ENCODE peak calls at places on chromosomes 12 and 14, in seven cellular contexts. F is GM19239; C is NCI-H2107; V is AG04450; I is ELF-1; J is stimulated activated CD8-positive, alpha-beta memory T cell treated with anti-CD3 and anti-CD28 coated beads, Interleukin-4, amount 100 ng/mL, for 24 hours; A is endodermal cell. P is an unnamed sample.

GRCh38 chr14:80955434-80955939 is at the start of gene TSHR:
- DNase-seq in F (no peak), C (no peak), V (no peak), I (peak), J (no peak), A (peak), P (peak)

GRCh38 chr14:68268719-68269118 is 449.1 kb downstream of the RAD51B start:
- DNase-seq in F (no peak), C (no peak), V (no peak), I (no peak), J (no peak), A (no peak), P (no peak)

GRCh38 chr12:108308432-108308831 is 30.7 kb downstream of the CMKLR1 start:
- DNase-seq in F (no peak), C (no peak), V (no peak), I (no peak), J (no peak), A (peak), P (no peak)

GRCh38 chr14:75822522-75823288 is 159.1 kb downstream of the TGFB3 start:
- DNase-seq in F (no peak), C (no peak), V (peak), I (no peak), J (no peak), A (no peak), P (no peak)

GRCh38 chr12:64566882-64567517 is 43.3 kb upstream of the RASSF3 start:
- DNase-seq in F (no peak), C (peak), V (no peak), I (peak), J (no peak), A (peak), P (no peak)

GRCh38 chr12:79934309-79935020 is 432 bp downstream of the PPP1R12A start:
- DNase-seq in F (no peak), C (peak), V (no peak), I (peak), J (peak), A (peak), P (no peak)

GRCh38 chr12:112676526-112676925 is 115.0 kb upstream of the RPH3A start:
- DNase-seq in F (no peak), C (no peak), V (no peak), I (peak), J (no peak), A (peak), P (no peak)

GRCh38 chr14:51554953-51555352 is 96.8 kb upstream of the FRMD6 start:
- DNase-seq in F (no peak), C (no peak), V (no peak), I (no peak), J (no peak), A (no peak), P (no peak)